ENCODE peak calls at places on chromosomes 3 and 15, in four cellular contexts. One of them, this sample, is unnamed.

GRCh38 chr3:67384790-67385397 is 269.5 kb downstream of the SUCLG2 start:
- DNase-seq in T-helper 17 cell: peak
- DNase-seq in AG10803: peak
- DNase-seq in NCI-H2029: no peak
- DNase-seq in this sample: no peak

GRCh38 chr3:17645074-17645698 is 97.2 kb downstream of the TBC1D5 start:
- DNase-seq in NCI-H2029: peak
- DNase-seq in T-helper 17 cell: no peak
- DNase-seq in AG10803: peak
- DNase-seq in this sample: no peak

GRCh38 chr3:135310317-135310716 is 515.3 kb downstream of the EPHB1 start:
- DNase-seq in NCI-H2029: no peak
- DNase-seq in T-helper 17 cell: no peak
- DNase-seq in AG10803: no peak
- DNase-seq in this sample: no peak

GRCh38 chr3:141532609-141533008 is 45.8 kb downstream of the RASA2 start:
- DNase-seq in AG10803: no peak
- DNase-seq in T-helper 17 cell: no peak
- DNase-seq in NCI-H2029: no peak
- DNase-seq in this sample: no peak

GRCh38 chr3:128504533-128504915 is 11.5 kb upstream of the GATA2 start:
- DNase-seq in T-helper 17 cell: no peak
- DNase-seq in AG10803: no peak
- DNase-seq in NCI-H2029: no peak
- DNase-seq in this sample: no peak

GRCh38 chr3:117252208-117252607 is 542.6 kb downstream of the TUSC7 start:
- DNase-seq in NCI-H2029: no peak
- DNase-seq in AG10803: no peak
- DNase-seq in T-helper 17 cell: no peak
- DNase-seq in this sample: no peak

GRCh38 chr15:92690370-92690769 is 34.8 kb upstream of the FAM174B start:
- DNase-seq in NCI-H2029: no peak
- DNase-seq in AG10803: no peak
- DNase-seq in T-helper 17 cell: no peak
- DNase-seq in this sample: no peak

GRCh38 chr3:192802957-192803899 is 75.9 kb upstream of the FGF12 start:
- DNase-seq in AG10803: peak
- DNase-seq in T-helper 17 cell: no peak
- DNase-seq in NCI-H2029: peak
- DNase-seq in this sample: no peak

GRCh38 chr15:66751579-66751978 is 49.5 kb downstream of the SMAD6 start:
- DNase-seq in AG10803: no peak
- DNase-seq in NCI-H2029: peak
- DNase-seq in T-helper 17 cell: no peak
- DNase-seq in this sample: no peak

GRCh38 chr15:26087395-26087794 is 224.3 kb upstream of the ATP10A start:
- DNase-seq in NCI-H2029: no peak
- DNase-seq in AG10803: peak
- DNase-seq in T-helper 17 cell: no peak
- DNase-seq in this sample: no peak

GRCh38 chr3:47601310-47601709 is 22.6 kb upstream of the CSPG5 start:
- DNase-seq in T-helper 17 cell: no peak
- DNase-seq in NCI-H2029: no peak
- DNase-seq in AG10803: no peak
- DNase-seq in this sample: no peak

GRCh38 chr3:13338231-13338630 is 81.9 kb downstream of the NUP210 start:
- DNase-seq in T-helper 17 cell: no peak
- DNase-seq in NCI-H2029: no peak
- DNase-seq in AG10803: peak
- DNase-seq in this sample: no peak

GRCh38 chr3:149934524-149934923 is 36.2 kb downstream of the PFN2 start:
- DNase-seq in T-helper 17 cell: no peak
- DNase-seq in NCI-H2029: no peak
- DNase-seq in AG10803: peak
- DNase-seq in this sample: no peak

GRCh38 chr3:185561958-185562357 is 9.6 kb upstream of the LIPH start:
- DNase-seq in AG10803: no peak
- DNase-seq in NCI-H2029: no peak
- DNase-seq in T-helper 17 cell: no peak
- DNase-seq in this sample: no peak

GRCh38 chr3:119794971-119795612 is 13.2 kb downstream of the NR1I2 start:
- DNase-seq in T-helper 17 cell: no peak
- DNase-seq in NCI-H2029: no peak
- DNase-seq in AG10803: no peak
- DNase-seq in this sample: no peak

GRCh38 chr3:44962606-44963393 is 13.2 kb downstream of the ZDHHC3 start:
- DNase-seq in NCI-H2029: peak
- DNase-seq in AG10803: no peak
- DNase-seq in T-helper 17 cell: no peak
- DNase-seq in this sample: no peak

GRCh38 chr15:98737122-98737521 is 88.8 kb downstream of the IGF1R start:
- DNase-seq in NCI-H2029: no peak
- DNase-seq in T-helper 17 cell: no peak
- DNase-seq in AG10803: no peak
- DNase-seq in this sample: no peak

GRCh38 chr15:45645026-45645980 is 10.5 kb downstream of the SQOR start:
- DNase-seq in T-helper 17 cell: no peak
- DNase-seq in NCI-H2029: no peak
- DNase-seq in AG10803: peak
- DNase-seq in this sample: no peak

GRCh38 chr15:57146394-57147140 is 228.1 kb downstream of the TCF12 start:
- DNase-seq in AG10803: peak
- DNase-seq in T-helper 17 cell: no peak
- DNase-seq in NCI-H2029: peak
- DNase-seq in this sample: no peak

GRCh38 chr3:43962043-43962442 is 271.3 kb downstream of the ABHD5 start:
- DNase-seq in T-helper 17 cell: no peak
- DNase-seq in AG10803: no peak
- DNase-seq in NCI-H2029: no peak
- DNase-seq in this sample: no peak

GRCh38 chr15:99536422-99537033 is 29.3 kb upstream of the MEF2A start:
- DNase-seq in T-helper 17 cell: no peak
- DNase-seq in AG10803: peak
- DNase-seq in NCI-H2029: no peak
- DNase-seq in this sample: peak

GRCh38 chr3:131072845-131073244 is 46.2 kb downstream of the NEK11 start:
- DNase-seq in T-helper 17 cell: no peak
- DNase-seq in NCI-H2029: no peak
- DNase-seq in AG10803: peak
- DNase-seq in this sample: no peak

GRCh38 chr3:195771651-195772300 is 40.0 kb downstream of the MUC4 start:
- DNase-seq in AG10803: no peak
- DNase-seq in T-helper 17 cell: no peak
- DNase-seq in NCI-H2029: no peak
- DNase-seq in this sample: no peak

GRCh38 chr3:53420831-53421230 is 73.5 kb upstream of the DCP1A start:
- DNase-seq in AG10803: no peak
- DNase-seq in NCI-H2029: no peak
- DNase-seq in T-helper 17 cell: no peak
- DNase-seq in this sample: no peak

GRCh38 chr3:33046521-33046920 is 50.4 kb downstream of the GLB1 start:
- DNase-seq in AG10803: no peak
- DNase-seq in T-helper 17 cell: no peak
- DNase-seq in NCI-H2029: no peak
- DNase-seq in this sample: no peak

GRCh38 chr15:98713585-98714001 is 65.3 kb downstream of the IGF1R start:
- DNase-seq in NCI-H2029: no peak
- DNase-seq in T-helper 17 cell: no peak
- DNase-seq in AG10803: peak
- DNase-seq in this sample: no peak

GRCh38 chr15:64246364-64247189 is 83.8 kb upstream of the PPIB start:
- DNase-seq in NCI-H2029: peak
- DNase-seq in T-helper 17 cell: no peak
- DNase-seq in AG10803: peak
- DNase-seq in this sample: no peak

GRCh38 chr15:62857411-62857853 is 185.1 kb upstream of the TPM1 start:
- DNase-seq in AG10803: no peak
- DNase-seq in T-helper 17 cell: no peak
- DNase-seq in NCI-H2029: no peak
- DNase-seq in this sample: no peak

GRCh38 chr15:86231864-86232801 is 152.5 kb downstream of the AGBL1 start:
- DNase-seq in NCI-H2029: no peak
- DNase-seq in AG10803: peak
- DNase-seq in T-helper 17 cell: peak
- DNase-seq in this sample: no peak

GRCh38 chr3:184568918-184569829 is 7.6 kb downstream of the EPHB3 start:
- DNase-seq in NCI-H2029: no peak
- DNase-seq in T-helper 17 cell: no peak
- DNase-seq in AG10803: peak
- DNase-seq in this sample: peak

GRCh38 chr3:66133050-66133757 is 87.6 kb upstream of the SLC25A26 start:
- DNase-seq in NCI-H2029: no peak
- DNase-seq in T-helper 17 cell: no peak
- DNase-seq in AG10803: peak
- DNase-seq in this sample: no peak

This sample was measured in coronary artery.